ENCODE peak calls at places on chromosomes 5 and 9, in four cellular contexts. G is GM20000, J is breast epithelium, Z is WTC11. V is an unnamed sample.

GRCh38 chr9:133090187-133090586 is 28.4 kb downstream of the CEL start:
- DNase-seq in G (no peak), J (no peak), Z (no peak), V (no peak)

GRCh38 chr5:178180141-178180863 is 6.9 kb downstream of the GMCL2 start:
- DNase-seq in G (no peak), J (no peak), Z (peak; percentile 75), V (no peak)

GRCh38 chr5:172943283-172943841 is 15.9 kb upstream of the RPL26L1 start:
- DNase-seq in G (no peak), J (no peak), Z (peak; percentile 24), V (peak; percentile 38)

GRCh38 chr5:124888050-124888506 is 141.6 kb upstream of the ZNF608 start:
- DNase-seq in G (no peak), J (no peak), Z (peak; percentile 23), V (peak; percentile 29)

GRCh38 chr9:137082222-137082924 is 4.4 kb upstream of the MAN1B1 start:
- DNase-seq in G (no peak), J (no peak), Z (no peak), V (no peak)

GRCh38 chr9:134393582-134394280 is 67.5 kb downstream of the RXRA start:
- DNase-seq in G (no peak), J (no peak), Z (no peak), V (no peak)

GRCh38 chr9:2116073-2116472 is 100.9 kb downstream of the SMARCA2 start:
- DNase-seq in G (no peak), J (no peak), Z (peak; percentile 55), V (no peak)

GRCh38 chr5:111254613-111255012 is 30.4 kb downstream of the CAMK4 start:
- DNase-seq in G (peak; percentile 71), J (no peak), Z (no peak), V (no peak)

GRCh38 chr5:137696481-137696880 is 39.4 kb downstream of the KLHL3 start:
- DNase-seq in G (no peak), J (no peak), Z (no peak), V (no peak)

GRCh38 chr9:15306757-15307522 is at the start of gene TTC39B:
- DNase-seq in G (peak; percentile 92), J (peak; percentile 89), Z (peak; percentile 98), V (peak; percentile 98)

GRCh38 chr5:24606974-24607373 is 37.8 kb downstream of the CDH10 start:
- DNase-seq in G (no peak), J (no peak), Z (no peak), V (no peak)

GRCh38 chr9:69412741-69413150 is 87.7 kb downstream of the ENTREP1 start:
- DNase-seq in G (peak; percentile 32), J (no peak), Z (peak; percentile 90), V (peak; percentile 75)

GRCh38 chr9:128992995-128993394 is 35.1 kb downstream of the SH3GLB2 start:
- DNase-seq in G (no peak), J (peak; percentile 39), Z (peak; percentile 48), V (no peak)
- TF ChIP-seq CTCF in G (no peak), J (no peak), Z (no peak), V (no peak)

GRCh38 chr5:17276445-17276844 is 59.0 kb downstream of the BASP1 start:
- DNase-seq in G (peak; percentile 76), J (no peak), Z (no peak), V (no peak)
- TF ChIP-seq CTCF in G (no peak), J (no peak), Z (no peak), V (no peak)

DNA sequence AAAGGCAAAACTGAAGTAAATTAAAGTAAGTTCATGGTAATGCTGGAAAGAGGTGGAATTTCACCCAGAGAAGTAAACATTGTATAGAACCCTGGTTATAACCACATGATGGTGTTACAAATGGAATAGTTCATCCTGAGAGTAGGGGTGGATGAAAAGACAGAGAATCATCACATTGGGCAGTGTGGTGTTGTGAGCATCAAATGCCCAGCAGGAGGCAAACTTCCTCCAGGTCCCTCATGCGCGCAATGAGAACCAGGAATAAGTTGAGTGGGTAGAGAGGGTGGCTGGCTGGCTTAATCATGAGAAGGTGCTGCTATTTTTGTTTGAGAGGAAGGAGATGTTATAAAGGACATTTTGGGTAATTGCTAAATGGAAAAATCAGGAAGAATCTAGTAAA is 163.3 kb upstream of the HMHB1 start:
- DNase-seq in G (no peak), J (no peak), Z (no peak), V (no peak)
- TF ChIP-seq CTCF in G (no peak), J (no peak), Z (no peak), V (no peak)

GRCh38 chr5:1294839-1295649 is at the start of gene TERT:
- DNase-seq in G (peak; percentile 76), J (no peak), Z (peak; percentile 88), V (peak; percentile 90)
- TF ChIP-seq CTCF in G (no peak), J (no peak), Z (no peak), V (no peak)

DNA sequence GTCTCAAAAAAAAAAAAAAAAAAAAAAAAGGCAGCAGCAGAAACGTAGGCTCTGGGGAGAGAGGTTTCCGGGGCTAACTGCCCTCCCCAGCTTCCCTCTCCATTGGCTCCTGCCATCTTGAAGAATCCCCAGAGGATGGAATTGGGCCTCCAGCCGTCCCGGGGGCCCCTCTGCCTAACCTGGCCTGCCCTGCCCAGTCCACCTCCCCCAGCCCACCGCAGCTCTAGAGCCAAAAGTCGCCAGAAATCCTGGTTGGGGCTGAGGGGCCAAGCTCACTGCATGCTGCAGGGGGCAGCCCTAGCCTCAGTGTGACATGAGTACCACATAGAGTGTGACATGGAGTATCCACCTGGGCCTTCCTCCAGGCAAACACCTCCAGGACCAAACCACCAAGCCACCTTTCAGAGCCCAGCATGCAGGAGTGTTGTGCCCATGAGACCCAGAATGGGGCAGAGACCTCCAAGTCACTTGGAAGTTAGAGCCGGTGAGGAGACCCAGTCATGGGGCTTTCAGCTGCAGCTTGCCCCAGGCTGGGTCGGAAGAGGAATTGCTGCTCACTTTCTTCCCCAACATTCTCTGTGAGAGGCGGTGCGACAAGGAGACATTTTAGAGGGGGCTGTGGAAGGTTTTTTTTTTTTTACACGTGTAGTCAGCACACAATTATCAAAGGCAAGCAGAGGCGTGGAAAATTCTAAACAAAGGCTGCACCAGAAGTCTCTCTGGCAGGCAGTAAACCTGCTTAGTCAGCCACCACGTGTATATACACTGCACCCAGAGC is 17.6 kb downstream of the CD74 start:
- DNase-seq in G (no peak), J (no peak), Z (no peak), V (no peak)
- TF ChIP-seq CTCF in G (no peak), J (no peak), Z (no peak), V (no peak)

DNA sequence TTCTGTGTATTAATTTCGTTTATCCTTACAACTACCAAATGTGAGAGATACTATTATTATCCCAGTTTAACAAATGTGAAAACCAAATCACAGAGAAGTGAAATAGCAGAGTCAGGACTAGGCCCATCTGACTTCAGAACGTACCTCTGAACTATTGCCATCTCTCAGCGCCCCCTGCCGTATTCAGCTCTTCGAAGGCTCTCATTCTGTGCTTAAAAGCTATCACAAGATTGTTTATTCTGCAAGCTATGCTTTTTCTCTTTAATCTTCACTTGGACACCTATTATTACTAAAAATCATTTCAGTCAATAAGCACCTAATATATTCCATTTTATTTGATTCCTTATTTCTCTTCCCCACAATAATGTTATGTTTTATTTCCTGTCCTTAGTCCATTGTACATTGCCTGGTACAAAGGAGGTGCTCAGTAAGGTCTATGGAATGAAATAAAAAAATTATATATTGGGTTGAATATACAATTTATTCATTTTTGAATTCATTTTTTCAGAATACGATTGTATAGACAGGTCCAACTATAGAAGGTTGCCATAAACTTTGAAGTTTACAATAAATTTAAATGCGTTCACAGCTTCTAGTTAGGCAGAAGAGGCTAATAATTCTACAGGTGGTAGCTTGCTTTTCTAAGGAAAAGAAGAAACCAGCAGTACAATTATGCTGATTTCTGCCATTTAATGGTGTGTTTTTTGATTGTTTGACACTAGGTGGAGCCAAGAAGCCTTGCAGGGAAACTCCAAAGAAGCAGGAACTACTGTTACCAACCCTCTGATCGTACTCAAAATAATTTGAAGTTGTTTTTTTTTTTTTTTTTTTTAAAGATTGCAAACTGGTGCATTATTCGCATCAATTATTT is 202.2 kb upstream of the DMRTA1 start:
- DNase-seq in G (peak; percentile 20), J (no peak), Z (peak; percentile 55), V (peak; percentile 45)
- TF ChIP-seq CTCF in G (peak; percentile 55), J (no peak), Z (no peak), V (peak; percentile 40)

GRCh38 chr5:159258361-159258760 is 4.7 kb upstream of the UBLCP1 start:
- DNase-seq in G (no peak), J (no peak), Z (no peak), V (no peak)

GRCh38 chr5:159262859-159263568 is at the start of gene UBLCP1:
- DNase-seq in G (peak; percentile 89), J (peak; percentile 68), Z (peak; percentile 66), V (peak; percentile 78)

GRCh38 chr5:159262472-159262858 is 625 bp upstream of the UBLCP1 start:
- DNase-seq in G (no peak), J (no peak), Z (no peak), V (no peak)

GRCh38 chr5:159257007-159257406 is 6.1 kb upstream of the UBLCP1 start:
- DNase-seq in G (no peak), J (no peak), Z (no peak), V (no peak)

GRCh38 chr5:159257629-159258283 is 5.3 kb upstream of the UBLCP1 start:
- DNase-seq in G (no peak), J (no peak), Z (no peak), V (no peak)
- TF ChIP-seq CTCF in G (no peak), J (no peak), Z (no peak), V (no peak)

GRCh38 chr9:113446323-113446740 is 17.2 kb upstream of the RGS3 start:
- DNase-seq in G (peak; percentile 75), J (no peak), Z (no peak), V (no peak)

GRCh38 chr9:113444736-113445135 is 18.8 kb upstream of the RGS3 start:
- DNase-seq in G (no peak), J (no peak), Z (no peak), V (no peak)
- TF ChIP-seq CTCF in G (no peak), J (no peak), Z (no peak), V (no peak)

GRCh38 chr5:40736103-40736875 is 19.5 kb downstream of the TTC33 start:
- DNase-seq in G (peak; percentile 51), J (no peak), Z (no peak), V (no peak)
- TF ChIP-seq CTCF in G (peak; percentile 43), J (peak; percentile 71), Z (no peak), V (peak; percentile 72)

V was measured in nephron progenitor cell.